ENCODE peak calls at places on chromosomes 2 and 18, in ten cellular contexts. One of them, this sample, is unnamed.

GRCh38 chr2:158953926-158954763 is 14.3 kb upstream of the TANC1 start:
- DNase-seq in foreskin fibroblast: peak; percentile 71
- DNase-seq in GM20000: no peak
- DNase-seq in cardiac fibroblast: peak; percentile 95
- DNase-seq in osteocyte: peak; percentile 93
- DNase-seq in neural progenitor cell: no peak
- DNase-seq in mammary epithelial cell: peak; percentile 65
- DNase-seq in testis: peak; percentile 76
- DNase-seq in HepG2: peak; percentile 77
- DNase-seq in lower lobe of right lung: peak; percentile 65
- DNase-seq in this sample: no peak

GRCh38 chr18:35158728-35159443 is 81.9 kb upstream of the ZNF397 start:
- DNase-seq in neural progenitor cell: no peak
- DNase-seq in foreskin fibroblast: no peak
- DNase-seq in osteocyte: no peak
- DNase-seq in testis: no peak
- DNase-seq in mammary epithelial cell: no peak
- DNase-seq in GM20000: peak; percentile 30
- DNase-seq in HepG2: no peak
- DNase-seq in cardiac fibroblast: no peak
- DNase-seq in lower lobe of right lung: no peak
- DNase-seq in this sample: no peak

GRCh38 chr2:159072795-159073194 is 104.4 kb downstream of the TANC1 start:
- DNase-seq in foreskin fibroblast: peak; percentile 45
- DNase-seq in neural progenitor cell: no peak
- DNase-seq in lower lobe of right lung: no peak
- DNase-seq in mammary epithelial cell: peak; percentile 55
- DNase-seq in osteocyte: no peak
- DNase-seq in HepG2: no peak
- DNase-seq in GM20000: no peak
- DNase-seq in cardiac fibroblast: peak; percentile 64
- DNase-seq in testis: no peak
- DNase-seq in this sample: no peak

GRCh38 chr2:27710640-27711430 is 47.1 kb downstream of the SLC4A1AP start:
- DNase-seq in testis: no peak
- DNase-seq in lower lobe of right lung: no peak
- DNase-seq in cardiac fibroblast: peak; percentile 86
- DNase-seq in neural progenitor cell: no peak
- DNase-seq in HepG2: no peak
- DNase-seq in foreskin fibroblast: no peak
- DNase-seq in osteocyte: no peak
- DNase-seq in GM20000: no peak
- DNase-seq in mammary epithelial cell: peak; percentile 68
- DNase-seq in this sample: no peak

GRCh38 chr2:137952586-137953129 is 11.6 kb upstream of the HNMT start:
- DNase-seq in cardiac fibroblast: no peak
- DNase-seq in GM20000: no peak
- DNase-seq in neural progenitor cell: no peak
- DNase-seq in mammary epithelial cell: no peak
- DNase-seq in HepG2: no peak
- DNase-seq in lower lobe of right lung: no peak
- DNase-seq in foreskin fibroblast: no peak
- DNase-seq in testis: no peak
- DNase-seq in osteocyte: no peak
- DNase-seq in this sample: no peak

GRCh38 chr2:114160263-114161001 is 270.5 kb downstream of the ACTR3 start:
- DNase-seq in mammary epithelial cell: no peak
- DNase-seq in testis: no peak
- DNase-seq in lower lobe of right lung: no peak
- DNase-seq in GM20000: no peak
- DNase-seq in HepG2: peak; percentile 80
- DNase-seq in neural progenitor cell: no peak
- DNase-seq in cardiac fibroblast: no peak
- DNase-seq in foreskin fibroblast: no peak
- DNase-seq in osteocyte: no peak
- DNase-seq in this sample: no peak

GRCh38 chr2:171227066-171227782 is 66.5 kb upstream of the TLK1 start:
- DNase-seq in foreskin fibroblast: no peak
- DNase-seq in GM20000: no peak
- DNase-seq in lower lobe of right lung: no peak
- DNase-seq in HepG2: no peak
- DNase-seq in mammary epithelial cell: peak; percentile 39
- DNase-seq in cardiac fibroblast: peak; percentile 39
- DNase-seq in neural progenitor cell: no peak
- DNase-seq in testis: no peak
- DNase-seq in osteocyte: no peak
- DNase-seq in this sample: no peak

GRCh38 chr2:121884515-121884915 is 129.1 kb downstream of the TSN start:
- DNase-seq in neural progenitor cell: no peak
- DNase-seq in lower lobe of right lung: no peak
- DNase-seq in foreskin fibroblast: no peak
- DNase-seq in mammary epithelial cell: no peak
- DNase-seq in HepG2: no peak
- DNase-seq in GM20000: no peak
- DNase-seq in cardiac fibroblast: peak; percentile 30
- DNase-seq in testis: no peak
- DNase-seq in osteocyte: no peak
- DNase-seq in this sample: no peak

GRCh38 chr2:122033796-122034195 is 278.3 kb downstream of the TSN start:
- DNase-seq in foreskin fibroblast: no peak
- DNase-seq in GM20000: no peak
- DNase-seq in lower lobe of right lung: no peak
- DNase-seq in osteocyte: peak; percentile 11
- DNase-seq in cardiac fibroblast: no peak
- DNase-seq in testis: no peak
- DNase-seq in HepG2: no peak
- DNase-seq in neural progenitor cell: no peak
- DNase-seq in mammary epithelial cell: no peak
- DNase-seq in this sample: no peak

GRCh38 chr18:59898093-59898492 is 1.7 kb upstream of the PMAIP1 start:
- DNase-seq in mammary epithelial cell: no peak
- DNase-seq in foreskin fibroblast: no peak
- DNase-seq in HepG2: no peak
- DNase-seq in lower lobe of right lung: no peak
- DNase-seq in neural progenitor cell: no peak
- DNase-seq in osteocyte: no peak
- DNase-seq in testis: no peak
- DNase-seq in cardiac fibroblast: no peak
- DNase-seq in GM20000: no peak
- DNase-seq in this sample: no peak

GRCh38 chr18:61589724-61590065 is 256.5 kb downstream of the CDH20 start:
- DNase-seq in foreskin fibroblast: peak; percentile 46
- DNase-seq in mammary epithelial cell: no peak
- DNase-seq in osteocyte: no peak
- DNase-seq in testis: no peak
- DNase-seq in cardiac fibroblast: peak; percentile 72
- DNase-seq in HepG2: no peak
- DNase-seq in GM20000: no peak
- DNase-seq in lower lobe of right lung: no peak
- DNase-seq in neural progenitor cell: no peak
- DNase-seq in this sample: no peak

GRCh38 chr2:44926957-44927356 is 14.5 kb upstream of the SIX3 start:
- DNase-seq in neural progenitor cell: peak; percentile 82
- DNase-seq in foreskin fibroblast: no peak
- DNase-seq in cardiac fibroblast: no peak
- DNase-seq in GM20000: no peak
- DNase-seq in lower lobe of right lung: no peak
- DNase-seq in mammary epithelial cell: no peak
- DNase-seq in testis: no peak
- DNase-seq in osteocyte: no peak
- DNase-seq in HepG2: no peak
- DNase-seq in this sample: no peak

GRCh38 chr18:50179465-50179864 is 15.5 kb downstream of the MYO5B start:
- DNase-seq in lower lobe of right lung: no peak
- DNase-seq in foreskin fibroblast: no peak
- DNase-seq in GM20000: no peak
- DNase-seq in HepG2: no peak
- DNase-seq in neural progenitor cell: no peak
- DNase-seq in testis: no peak
- DNase-seq in osteocyte: no peak
- DNase-seq in mammary epithelial cell: no peak
- DNase-seq in cardiac fibroblast: no peak
- DNase-seq in this sample: no peak

DNA sequence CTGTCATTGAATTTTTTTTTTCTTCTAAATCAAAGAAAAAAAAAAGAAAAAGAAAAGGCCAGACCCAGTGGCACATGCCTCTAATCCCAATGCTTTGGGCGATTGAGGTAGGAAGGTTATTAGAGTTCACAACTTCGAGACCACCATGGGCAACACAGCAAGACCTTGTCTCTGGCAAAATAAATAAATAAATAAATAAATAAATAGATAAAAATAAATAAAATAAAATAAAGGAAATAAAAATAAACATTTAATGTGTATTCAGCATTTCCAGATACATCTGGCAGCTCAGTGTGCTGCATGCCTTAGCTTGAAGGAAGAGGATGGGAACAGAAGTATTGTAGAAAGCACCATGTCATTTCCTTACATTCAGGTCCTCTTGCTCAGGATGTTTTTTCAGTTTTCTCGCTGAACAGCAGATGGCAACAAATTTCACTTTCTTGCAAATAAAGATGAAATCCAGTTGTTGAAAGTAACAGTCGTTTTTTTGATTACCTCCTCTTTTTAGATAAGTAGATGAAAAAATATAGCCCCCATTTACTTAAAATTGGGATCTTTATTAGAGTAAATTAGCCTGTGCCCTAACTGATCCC is 25.7 kb upstream of the FAM178B start:
- DNase-seq in mammary epithelial cell: peak; percentile 53
- DNase-seq in HepG2: peak; percentile 60
- DNase-seq in GM20000: peak; percentile 28
- DNase-seq in neural progenitor cell: peak; percentile 56
- DNase-seq in osteocyte: no peak
- DNase-seq in testis: peak; percentile 38
- DNase-seq in foreskin fibroblast: peak; percentile 41
- DNase-seq in cardiac fibroblast: peak; percentile 82
- DNase-seq in lower lobe of right lung: no peak
- DNase-seq in this sample: no peak
- TF ChIP-seq CTCF in mammary epithelial cell: peak; percentile 53
- TF ChIP-seq CTCF in HepG2: peak; percentile 61
- TF ChIP-seq CTCF in GM20000: peak; percentile 32
- TF ChIP-seq CTCF in neural progenitor cell: peak; percentile 55
- TF ChIP-seq CTCF in osteocyte: peak; percentile 68
- TF ChIP-seq CTCF in testis: no peak
- TF ChIP-seq CTCF in foreskin fibroblast: peak; percentile 33
- TF ChIP-seq CTCF in cardiac fibroblast: peak; percentile 29
- TF ChIP-seq CTCF in lower lobe of right lung: peak; percentile 38
- TF ChIP-seq CTCF in this sample: peak; percentile 49

GRCh38 chr2:86382698-86383097 is 45.3 kb upstream of the REEP1 start:
- DNase-seq in foreskin fibroblast: no peak
- DNase-seq in GM20000: no peak
- DNase-seq in osteocyte: no peak
- DNase-seq in HepG2: no peak
- DNase-seq in neural progenitor cell: no peak
- DNase-seq in testis: no peak
- DNase-seq in cardiac fibroblast: no peak
- DNase-seq in lower lobe of right lung: no peak
- DNase-seq in mammary epithelial cell: no peak
- DNase-seq in this sample: no peak
- TF ChIP-seq CTCF in foreskin fibroblast: no peak
- TF ChIP-seq CTCF in GM20000: no peak
- TF ChIP-seq CTCF in osteocyte: no peak
- TF ChIP-seq CTCF in HepG2: no peak
- TF ChIP-seq CTCF in neural progenitor cell: no peak
- TF ChIP-seq CTCF in testis: no peak
- TF ChIP-seq CTCF in cardiac fibroblast: no peak
- TF ChIP-seq CTCF in lower lobe of right lung: no peak
- TF ChIP-seq CTCF in mammary epithelial cell: no peak
- TF ChIP-seq CTCF in this sample: no peak

DNA sequence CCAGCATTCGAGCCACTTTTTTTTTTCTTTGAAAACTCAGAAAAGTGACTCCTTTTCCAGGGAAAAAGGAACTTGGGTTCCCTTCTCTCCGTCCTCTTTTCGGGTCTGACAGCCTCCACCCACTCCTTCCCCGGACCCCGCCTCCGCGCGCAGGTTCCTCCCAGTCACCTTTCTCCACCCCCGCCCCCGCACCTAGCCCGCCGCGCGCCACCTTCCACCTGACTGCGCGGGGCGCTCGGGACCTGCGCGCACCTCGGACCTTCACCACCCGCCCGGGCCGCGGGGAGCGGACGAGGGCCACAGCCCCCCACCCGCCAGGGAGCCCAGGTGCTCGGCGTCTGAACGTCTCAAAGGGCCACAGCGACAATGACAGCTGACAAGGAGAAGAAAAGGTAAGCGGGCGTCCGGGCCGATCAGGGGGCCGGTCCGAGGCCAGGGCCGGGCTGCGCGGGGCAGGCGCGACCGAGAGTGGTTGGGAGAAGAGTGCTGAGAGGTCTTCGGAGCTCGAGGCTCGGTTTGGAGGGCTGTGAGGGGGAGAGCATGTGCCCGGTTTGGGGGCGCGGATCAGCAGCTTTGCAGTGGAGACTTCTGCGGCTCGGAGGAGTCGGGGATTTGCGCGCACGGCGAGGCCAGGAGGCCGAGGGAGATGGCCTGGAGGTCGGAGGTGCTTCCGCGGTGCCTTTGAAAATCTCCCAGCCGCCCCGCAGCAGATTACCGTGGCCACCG is 502 bp downstream of the EPAS1 start:
- DNase-seq in GM20000: peak; percentile 82
- DNase-seq in testis: peak; percentile 69
- DNase-seq in neural progenitor cell: peak; percentile 57
- DNase-seq in foreskin fibroblast: no peak
- DNase-seq in mammary epithelial cell: peak; percentile 80
- DNase-seq in cardiac fibroblast: no peak
- DNase-seq in osteocyte: no peak
- DNase-seq in lower lobe of right lung: peak; percentile 91
- DNase-seq in HepG2: peak; percentile 59
- DNase-seq in this sample: peak; percentile 38
- TF ChIP-seq CTCF in GM20000: no peak
- TF ChIP-seq CTCF in testis: no peak
- TF ChIP-seq CTCF in neural progenitor cell: no peak
- TF ChIP-seq CTCF in foreskin fibroblast: no peak
- TF ChIP-seq CTCF in mammary epithelial cell: peak; percentile 27
- TF ChIP-seq CTCF in cardiac fibroblast: no peak
- TF ChIP-seq CTCF in osteocyte: no peak
- TF ChIP-seq CTCF in lower lobe of right lung: no peak
- TF ChIP-seq CTCF in HepG2: peak; percentile 71
- TF ChIP-seq CTCF in this sample: no peak

DNA sequence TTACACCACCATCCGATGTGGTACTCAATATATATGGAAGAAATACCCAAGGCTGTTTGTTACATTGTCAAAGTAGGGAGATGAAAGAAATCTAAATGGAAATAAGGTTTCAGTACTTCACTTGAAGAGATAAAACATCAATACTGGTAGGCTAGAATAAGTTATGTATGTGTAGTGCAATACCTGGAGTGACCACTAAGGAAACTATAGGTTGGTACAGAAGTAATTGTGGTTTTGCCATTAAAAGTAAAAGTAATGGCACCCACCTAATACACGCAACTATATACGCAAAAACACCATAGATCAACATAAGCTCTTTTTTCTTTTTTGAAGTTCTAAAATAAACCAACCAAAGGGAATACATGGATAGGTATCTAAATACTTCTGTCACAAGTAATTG is 143.2 kb upstream of the KYNU start:
- DNase-seq in cardiac fibroblast: no peak
- DNase-seq in neural progenitor cell: no peak
- DNase-seq in HepG2: no peak
- DNase-seq in lower lobe of right lung: no peak
- DNase-seq in GM20000: no peak
- DNase-seq in mammary epithelial cell: no peak
- DNase-seq in foreskin fibroblast: no peak
- DNase-seq in testis: no peak
- DNase-seq in osteocyte: no peak
- DNase-seq in this sample: no peak
- TF ChIP-seq CTCF in cardiac fibroblast: peak; percentile 20
- TF ChIP-seq CTCF in neural progenitor cell: peak; percentile 20
- TF ChIP-seq CTCF in HepG2: no peak
- TF ChIP-seq CTCF in lower lobe of right lung: no peak
- TF ChIP-seq CTCF in GM20000: no peak
- TF ChIP-seq CTCF in mammary epithelial cell: peak; percentile 20
- TF ChIP-seq CTCF in foreskin fibroblast: no peak
- TF ChIP-seq CTCF in testis: no peak
- TF ChIP-seq CTCF in osteocyte: peak; percentile 14
- TF ChIP-seq CTCF in this sample: no peak

GRCh38 chr18:47260924-47261701 is 9.7 kb upstream of the SKOR2 start:
- DNase-seq in lower lobe of right lung: no peak
- DNase-seq in osteocyte: no peak
- DNase-seq in cardiac fibroblast: no peak
- DNase-seq in foreskin fibroblast: no peak
- DNase-seq in testis: no peak
- DNase-seq in HepG2: no peak
- DNase-seq in neural progenitor cell: peak; percentile 54
- DNase-seq in mammary epithelial cell: no peak
- DNase-seq in GM20000: no peak
- DNase-seq in this sample: peak; percentile 93
- TF ChIP-seq CTCF in lower lobe of right lung: no peak
- TF ChIP-seq CTCF in osteocyte: no peak
- TF ChIP-seq CTCF in cardiac fibroblast: peak; percentile 3
- TF ChIP-seq CTCF in foreskin fibroblast: no peak
- TF ChIP-seq CTCF in testis: no peak
- TF ChIP-seq CTCF in HepG2: peak; percentile 7
- TF ChIP-seq CTCF in neural progenitor cell: peak; percentile 53
- TF ChIP-seq CTCF in mammary epithelial cell: peak; percentile 4
- TF ChIP-seq CTCF in GM20000: no peak
- TF ChIP-seq CTCF in this sample: peak; percentile 27